ENCODE peak calls at places on chromosomes 2 and 18, in eight cellular contexts. H is OCI-LY7, D is HepG2, I is fibroblast of lung, C is kidney, X is stomach, G is uterus, K is endothelial cell of umbilical vein. E is an unnamed sample.

GRCh38 chr2:170530284-170530745 is 184.8 kb upstream of the SP5 start:
- DNase-seq in G (peak; percentile 94), K (peak; percentile 75), X (peak; percentile 93), C (peak; percentile 77), D (peak; percentile 94), H (no peak), I (peak; percentile 74), E (no peak)

GRCh38 chr2:126835811-126836210 is 62.9 kb upstream of the TEX51 start:
- DNase-seq in X (no peak), C (no peak), D (no peak), G (no peak), K (no peak), I (no peak), H (no peak), E (no peak)

GRCh38 chr18:35085450-35086032 is 44.3 kb downstream of the MAPRE2 start:
- DNase-seq in X (no peak), H (no peak), C (no peak), G (no peak), I (no peak), K (no peak), D (peak; percentile 82), E (no peak)

GRCh38 chr2:228458364-228458763 is 276.9 kb upstream of the SPHKAP start:
- DNase-seq in K (no peak), X (no peak), C (no peak), I (no peak), H (no peak), G (no peak), D (no peak), E (no peak)

GRCh38 chr2:179592167-179592936 is 269.1 kb downstream of the ZNF385B start:
- DNase-seq in D (no peak), K (no peak), C (no peak), G (no peak), H (no peak), I (peak; percentile 83), X (no peak), E (peak; percentile 60)

GRCh38 chr2:118121986-118122767 is 33.9 kb downstream of the INSIG2 start:
- DNase-seq in K (no peak), C (no peak), H (no peak), D (no peak), X (no peak), G (no peak), I (no peak), E (no peak)

GRCh38 chr2:163319006-163319405 is 416.8 kb downstream of the FIGN start:
- DNase-seq in X (no peak), G (no peak), C (no peak), K (peak; percentile 7), H (no peak), I (peak; percentile 59), D (no peak), E (no peak)

GRCh38 chr2:1802046-1802445 is 57.7 kb upstream of the PXDN start:
- DNase-seq in G (no peak), I (no peak), D (no peak), C (peak; percentile 48), K (no peak), X (no peak), H (no peak), E (no peak)

DNA sequence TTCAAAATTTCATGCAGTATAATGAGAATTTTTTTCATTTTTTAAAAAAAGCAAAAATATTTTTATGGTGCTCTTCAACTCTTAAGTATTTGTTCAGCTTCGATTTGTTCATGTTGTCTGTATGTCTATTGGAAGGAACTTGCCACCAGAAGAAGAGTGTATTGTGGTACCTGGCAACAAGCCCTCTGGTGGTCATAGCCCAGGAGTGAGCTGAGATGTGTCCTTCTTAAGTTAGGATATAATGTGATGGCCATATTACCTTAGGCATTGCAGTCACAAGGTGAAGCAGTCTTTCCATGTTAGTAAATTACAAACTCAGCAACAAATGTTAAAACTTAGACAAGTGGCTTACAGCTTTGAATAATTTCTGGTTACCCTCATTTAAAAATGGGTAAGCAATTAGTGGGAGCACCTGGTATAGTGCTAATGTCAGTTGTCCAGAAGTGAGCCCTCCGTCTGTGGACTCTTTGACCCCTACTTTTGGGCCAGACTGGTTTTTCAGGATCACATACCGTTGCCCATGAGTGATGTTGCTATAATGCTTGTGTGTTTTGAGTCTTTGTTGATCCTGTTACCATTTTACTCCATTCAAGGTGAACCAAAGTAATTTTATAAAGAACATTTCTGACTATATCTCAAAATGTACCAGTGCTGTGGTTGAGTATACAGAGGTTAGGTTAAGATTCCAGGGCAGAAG is 57.4 kb downstream of the MYO1B start:
- DNase-seq in D (peak; percentile 58), H (no peak), K (peak; percentile 17), G (no peak), C (no peak), I (no peak), X (no peak), E (no peak)
- TF ChIP-seq CTCF in D (peak; percentile 64), H (peak; percentile 37), K (peak; percentile 12), G (no peak), C (no peak), I (no peak), X (no peak), E (peak; percentile 57)

DNA sequence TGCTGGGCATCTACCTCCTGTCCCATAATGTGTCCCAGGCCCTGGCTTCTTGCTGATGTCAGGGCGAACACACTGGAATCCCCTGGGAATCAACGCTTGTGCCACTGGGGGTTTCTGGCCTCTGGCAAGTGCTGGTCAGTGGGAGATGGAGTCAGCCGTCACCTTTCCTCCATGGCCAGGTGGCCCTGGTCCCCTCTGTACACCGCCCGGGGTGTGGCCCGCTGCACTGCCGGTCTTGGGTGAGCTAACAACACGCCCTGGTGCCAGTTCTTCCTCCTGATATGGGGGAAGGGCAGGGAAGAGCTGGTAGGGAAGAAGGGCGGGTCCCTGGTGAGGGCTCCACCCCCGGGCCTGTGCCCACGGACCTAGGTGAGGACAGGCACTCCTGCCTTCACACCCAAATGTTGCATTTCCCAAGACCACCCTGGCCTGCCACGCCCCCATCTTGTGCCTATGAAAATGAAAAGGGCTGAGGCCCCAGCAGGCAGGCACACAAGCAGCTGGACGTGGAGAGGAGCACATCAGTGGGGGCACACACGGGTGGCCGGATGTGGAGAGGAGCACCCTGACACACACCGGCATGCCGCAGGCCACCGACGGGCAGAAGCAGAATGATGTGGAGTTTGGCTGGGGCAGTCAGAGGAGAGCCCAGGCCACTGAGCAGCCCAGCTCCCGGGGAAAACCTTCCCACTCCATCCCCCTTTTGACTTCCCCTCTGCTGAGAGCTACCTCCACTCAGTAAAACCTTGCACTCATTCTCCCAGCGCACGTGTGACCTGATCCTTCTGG is 140.5 kb downstream of the ASB1 start:
- DNase-seq in D (no peak), K (no peak), X (no peak), C (peak; percentile 70), I (no peak), G (no peak), H (no peak), E (no peak)
- TF ChIP-seq CTCF in D (no peak), K (no peak), X (no peak), C (no peak), I (no peak), G (no peak), H (no peak), E (no peak)

GRCh38 chr2:168345601-168346000 is 98.2 kb upstream of the STK39 start:
- DNase-seq in C (no peak), H (peak; percentile 33), X (no peak), D (no peak), I (no peak), G (no peak), K (no peak), E (no peak)

GRCh38 chr2:168344706-168345105 is 97.3 kb upstream of the STK39 start:
- DNase-seq in X (no peak), C (no peak), D (no peak), G (no peak), H (no peak), K (no peak), I (no peak), E (no peak)

GRCh38 chr2:168346725-168347477 is 99.5 kb upstream of the STK39 start:
- DNase-seq in H (peak; percentile 31), C (peak; percentile 73), X (peak; percentile 73), D (peak; percentile 62), G (peak; percentile 65), I (peak; percentile 50), K (peak; percentile 74), E (peak; percentile 41)

GRCh38 chr2:168350380-168350779 is 103.0 kb upstream of the STK39 start:
- DNase-seq in K (peak; percentile 33), H (no peak), I (no peak), C (no peak), D (no peak), G (no peak), X (peak; percentile 43), E (no peak)

DNA sequence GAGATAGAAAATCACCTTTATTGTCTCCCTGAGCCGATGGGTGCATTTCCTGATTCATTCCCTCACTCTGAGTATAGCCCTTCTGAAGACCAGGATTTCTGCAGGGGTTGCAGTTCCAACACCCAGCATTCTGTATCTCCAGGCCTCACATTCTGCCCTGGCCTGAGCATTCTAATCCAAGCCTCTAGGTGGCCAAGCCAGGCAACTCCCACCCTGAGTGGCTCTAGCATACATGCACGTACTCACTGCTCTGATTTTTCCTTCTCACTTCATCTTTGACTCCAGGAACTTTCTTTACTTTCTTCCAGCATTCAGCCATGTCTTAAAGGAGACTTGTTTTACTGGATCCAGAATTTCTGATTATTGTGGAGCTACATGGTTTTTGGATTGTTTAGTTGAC is 100.7 kb upstream of the STK39 start:
- DNase-seq in G (peak; percentile 28), K (peak; percentile 36), I (peak; percentile 35), D (peak; percentile 73), X (peak; percentile 41), C (no peak), H (peak; percentile 11), E (peak; percentile 21)
- TF ChIP-seq CTCF in G (peak; percentile 32), K (peak; percentile 50), I (peak; percentile 9), D (peak; percentile 80), X (peak; percentile 24), C (peak; percentile 38), H (peak; percentile 52), E (peak; percentile 73)

GRCh38 chr2:196473617-196474016 is 165.9 kb upstream of the CCDC150 start:
- DNase-seq in H (no peak), K (no peak), D (no peak), C (no peak), I (no peak), G (no peak), X (no peak), E (no peak)

GRCh38 chr2:196466581-196466980 is 172.9 kb upstream of the CCDC150 start:
- DNase-seq in D (no peak), G (no peak), C (no peak), I (no peak), K (no peak), X (no peak), H (no peak), E (no peak)

GRCh38 chr2:196463706-196464105 is 175.8 kb upstream of the CCDC150 start:
- DNase-seq in C (no peak), X (no peak), D (no peak), H (no peak), G (no peak), I (no peak), K (no peak), E (no peak)

GRCh38 chr2:196464311-196464710 is 175.2 kb upstream of the CCDC150 start:
- DNase-seq in G (no peak), I (no peak), K (no peak), H (no peak), D (no peak), X (no peak), C (no peak), E (no peak)

DNA sequence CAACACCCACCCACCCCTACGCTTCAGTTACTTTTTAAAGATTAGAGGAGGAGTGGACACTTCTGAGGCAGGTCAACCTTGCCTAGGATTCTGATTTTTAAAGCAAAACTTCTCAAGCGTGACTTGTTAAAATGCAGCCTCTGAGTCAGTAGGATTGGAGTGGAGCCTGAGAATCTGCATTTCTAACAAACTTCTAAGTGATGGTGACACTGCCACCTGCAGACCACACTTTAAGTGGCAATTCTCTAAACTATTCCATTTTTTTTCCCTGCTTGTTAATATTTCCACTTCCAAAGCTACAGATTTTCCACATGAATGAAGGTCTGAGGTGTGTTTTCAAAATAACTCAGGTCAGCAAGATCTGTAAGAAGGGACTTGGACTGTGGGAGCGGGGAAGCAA is 171.1 kb upstream of the CCDC150 start:
- DNase-seq in H (peak; percentile 2), K (no peak), I (no peak), D (no peak), C (no peak), G (no peak), X (no peak), E (no peak)
- TF ChIP-seq CTCF in H (peak; percentile 67), K (no peak), I (no peak), D (no peak), C (no peak), G (no peak), X (no peak), E (peak; percentile 44)